ENCODE peak calls at places on chromosomes 4 and X, in six cellular contexts. X is CD4-positive, CD25-positive, alpha-beta regulatory T cell; D is memory B cell; K is foreskin keratinocyte; Q is pancreas; I is right lobe of liver. P is an unnamed sample.

GRCh38 chr4:123037809-123038208 is 115.4 kb upstream of the NUDT6 start:
- ATAC-seq in X (no peak), D (no peak), K (peak), Q (no peak), I (no peak), P (no peak)

GRCh38 chr4:125321709-125322362 is 7.1 kb downstream of the FAT4 start:
- ATAC-seq in X (no peak), D (no peak), K (peak), Q (no peak), I (peak), P (no peak)

GRCh38 chr4:1187182-1187581 is 14.8 kb upstream of the SPON2 start:
- ATAC-seq in X (peak), D (peak), K (no peak), Q (peak), I (no peak), P (no peak)

GRCh38 chr4:154014401-154015105 is 225.7 kb upstream of the SFRP2 start:
- ATAC-seq in X (no peak), D (no peak), K (no peak), Q (no peak), I (no peak), P (no peak)

GRCh38 chr4:75229783-75230570 is 284.2 kb downstream of the RCHY1 start:
- ATAC-seq in X (no peak), D (no peak), K (no peak), Q (no peak), I (no peak), P (no peak)

GRCh38 chr4:149995134-149995756 is 83.0 kb upstream of the DCLK2 start:
- ATAC-seq in X (no peak), D (no peak), K (no peak), Q (no peak), I (no peak), P (no peak)

GRCh38 chr4:53366301-53366716 is 448 bp upstream of the SCFD2 start:
- ATAC-seq in X (no peak), D (peak), K (no peak), Q (no peak), I (no peak), P (no peak)

GRCh38 chr4:65661469-65661868 is 8.8 kb downstream of the EPHA5 start:
- ATAC-seq in X (no peak), D (no peak), K (no peak), Q (no peak), I (no peak), P (no peak)

GRCh38 chrX:24465524-24465850 is 401 bp downstream of the PDK3 start:
- ATAC-seq in X (no peak), D (peak), K (no peak), Q (no peak), I (no peak), P (no peak)

GRCh38 chr4:133270021-133270570 is 121.0 kb downstream of the PCDH10 start:
- ATAC-seq in X (no peak), D (no peak), K (no peak), Q (no peak), I (no peak), P (no peak)

GRCh38 chr4:40264995-40265909 is 68.4 kb downstream of the RHOH start:
- ATAC-seq in X (peak), D (peak), K (peak), Q (no peak), I (peak), P (no peak)

GRCh38 chr4:60216752-60217151 is 983.4 kb upstream of the ADGRL3 start:
- ATAC-seq in X (no peak), D (no peak), K (peak), Q (no peak), I (no peak), P (no peak)

GRCh38 chr4:185730387-185730786 is 81.6 kb downstream of the SORBS2 start:
- ATAC-seq in X (no peak), D (no peak), K (peak), Q (peak), I (peak), P (peak)